ENCODE peak calls at places on chromosomes 3 and 15, in eight cellular contexts. R is NCI-H510A; K is gastrocnemius medialis; T is stimulated activated CD4-positive, alpha-beta T cell treated with anti-CD3 and anti-CD28 coated beads, Interleukin-12 subunit alpha, Interleukin-12 subunit beta, amount 100 ng/mL, for 48 hours; A is activated CD4-positive, alpha-beta T cell treated with anti-CD3 and anti-CD28 coated beads, Interleukin-2, amount 50 U/mL, for 48 hours; X is HT1080; B is occipital lobe; D is HS-5. M is an unnamed sample.

GRCh38 chr15:82894971-82895520 is 57.5 kb downstream of the HOMER2 start:
- DNase-seq in T (no peak), X (no peak), A (no peak), R (no peak), K (no peak), B (no peak), D (no peak), M (peak; percentile 77)

GRCh38 chr3:10396931-10397330 is 76.0 kb upstream of the SEC13 start:
- DNase-seq in A (no peak), X (no peak), B (no peak), K (no peak), T (no peak), D (no peak), R (no peak), M (no peak)

GRCh38 chr15:37585966-37586656 is 348.3 kb upstream of the TMCO5A start:
- DNase-seq in A (no peak), X (peak; percentile 64), R (no peak), B (no peak), T (no peak), D (peak; percentile 77), K (no peak), M (peak; percentile 83)

GRCh38 chr3:192515661-192516040 is 211.7 kb downstream of the FGF12 start:
- DNase-seq in A (no peak), T (no peak), R (no peak), D (no peak), K (no peak), X (peak; percentile 29), B (no peak), M (no peak)

GRCh38 chr3:196513697-196514349 is 1.3 kb downstream of the SMCO1 start:
- DNase-seq in B (no peak), K (no peak), T (no peak), R (no peak), A (no peak), X (peak; percentile 54), D (peak; percentile 49), M (peak; percentile 52)

GRCh38 chr15:60704129-60704528 is 225.2 kb upstream of the ICE2 start:
- DNase-seq in D (no peak), K (no peak), A (no peak), X (no peak), R (no peak), B (no peak), T (no peak), M (no peak)

GRCh38 chr15:64947211-64947610 is 35.5 kb downstream of the ANKDD1A start:
- DNase-seq in K (no peak), R (no peak), A (no peak), X (no peak), T (no peak), B (no peak), D (no peak), M (no peak)

GRCh38 chr3:25683882-25684281 is 19.2 kb upstream of the TOP2B start:
- DNase-seq in D (no peak), K (no peak), R (no peak), A (no peak), B (no peak), T (no peak), X (no peak), M (no peak)

GRCh38 chr3:58009749-58010535 is 1.7 kb downstream of the FLNB start:
- DNase-seq in D (no peak), T (no peak), R (peak; percentile 42), B (no peak), K (no peak), X (no peak), A (no peak), M (no peak)

GRCh38 chr3:173958805-173959204 is 561.3 kb downstream of the NLGN1 start:
- DNase-seq in R (no peak), D (no peak), X (no peak), A (no peak), B (no peak), T (no peak), K (no peak), M (no peak)

GRCh38 chr3:142077155-142077858 is 72.0 kb downstream of the TFDP2 start:
- DNase-seq in X (no peak), T (no peak), K (no peak), A (no peak), B (no peak), D (no peak), R (no peak), M (no peak)

GRCh38 chr3:36416660-36417059 is 36.4 kb downstream of the STAC start:
- DNase-seq in K (no peak), A (no peak), D (no peak), T (no peak), B (no peak), X (no peak), R (no peak), M (no peak)

GRCh38 chr15:38490231-38490630 is 36.3 kb downstream of the FAM98B start:
- DNase-seq in A (no peak), D (peak; percentile 11), K (no peak), R (no peak), B (no peak), X (no peak), T (no peak), M (no peak)

GRCh38 chr3:17539436-17539835 is 203.0 kb downstream of the TBC1D5 start:
- DNase-seq in K (no peak), D (no peak), A (no peak), B (no peak), R (no peak), X (no peak), T (no peak), M (no peak)

GRCh38 chr3:110955301-110955880 is 116.2 kb upstream of the NECTIN3 start:
- DNase-seq in D (no peak), X (peak; percentile 27), B (no peak), R (no peak), K (no peak), T (no peak), A (no peak), M (peak; percentile 10)

GRCh38 chr3:141388823-141389617 is 20.7 kb downstream of the ZBTB38 start:
- DNase-seq in B (no peak), T (no peak), D (no peak), K (no peak), R (no peak), X (no peak), A (no peak), M (peak; percentile 51)

GRCh38 chr3:114639171-114639570 is 345.3 kb downstream of the TIGIT start:
- DNase-seq in B (no peak), K (no peak), R (no peak), A (no peak), X (no peak), D (no peak), T (no peak), M (no peak)

GRCh38 chr15:55588070-55588817 is at the start of gene PYGO1:
- DNase-seq in T (no peak), R (peak; percentile 44), K (peak; percentile 24), X (peak; percentile 50), D (no peak), A (peak; percentile 40), B (peak; percentile 12), M (peak; percentile 74)

GRCh38 chr3:194985031-194985578 is 285.9 kb downstream of the XXYLT1 start:
- DNase-seq in A (no peak), T (no peak), D (no peak), R (peak; percentile 26), K (peak; percentile 38), B (no peak), X (no peak), M (peak; percentile 75)

GRCh38 chr15:90101130-90101968 is 919 bp downstream of the IDH2 start:
- DNase-seq in B (peak; percentile 55), D (no peak), A (peak; percentile 44), K (peak; percentile 47), R (no peak), X (no peak), T (no peak), M (peak; percentile 25)

GRCh38 chr3:108136888-108137814 is 46.3 kb upstream of the CD47 start:
- DNase-seq in B (no peak), A (no peak), T (no peak), D (no peak), X (no peak), R (no peak), K (no peak), M (no peak)

GRCh38 chr3:15645740-15646490 is 44.4 kb downstream of the BTD start:
- DNase-seq in A (no peak), X (peak; percentile 98), R (no peak), K (no peak), B (no peak), D (peak; percentile 95), T (no peak), M (peak; percentile 99)

GRCh38 chr15:24957691-24958090 is 2.9 kb downstream of the SNRPN start:
- DNase-seq in R (no peak), T (no peak), A (no peak), D (no peak), K (no peak), B (no peak), X (no peak), M (no peak)

GRCh38 chr3:14719006-14719405 is 44.1 kb downstream of the C3orf20 start:
- DNase-seq in A (no peak), B (no peak), X (no peak), K (no peak), R (no peak), D (no peak), T (no peak), M (no peak)

GRCh38 chr3:185470323-185470722 is 28.5 kb downstream of the TMEM41A start:
- DNase-seq in A (no peak), X (no peak), R (no peak), T (no peak), B (no peak), D (no peak), K (no peak), M (no peak)

GRCh38 chr3:18194431-18194830 is 230.7 kb downstream of the SATB1 start:
- DNase-seq in A (no peak), K (no peak), D (no peak), X (peak; percentile 6), R (peak; percentile 20), B (no peak), T (no peak), M (peak; percentile 51)

GRCh38 chr3:11604139-11604895 is 39.4 kb downstream of the VGLL4 start:
- DNase-seq in B (no peak), K (no peak), D (peak; percentile 41), R (no peak), A (no peak), T (no peak), X (peak; percentile 18), M (no peak)

GRCh38 chr3:178236555-178237277 is 299.5 kb upstream of the KCNMB2 start:
- DNase-seq in B (no peak), D (peak; percentile 47), A (no peak), K (no peak), X (no peak), T (no peak), R (no peak), M (no peak)

GRCh38 chr3:127628788-127629456 is at the start of gene PODXL2:
- DNase-seq in K (no peak), X (peak; percentile 44), D (no peak), T (no peak), R (peak; percentile 44), B (peak; percentile 41), A (no peak), M (peak; percentile 66)

GRCh38 chr3:89223188-89223587 is 115.8 kb downstream of the EPHA3 start:
- DNase-seq in K (no peak), T (no peak), X (no peak), A (no peak), R (no peak), D (no peak), B (no peak), M (no peak)

GRCh38 chr15:95277266-95277665 is 1045.9 kb downstream of the MCTP2 start:
- DNase-seq in B (no peak), A (no peak), T (no peak), R (no peak), K (no peak), X (no peak), D (no peak), M (no peak)

GRCh38 chr3:96900059-96900458 is 85.7 kb downstream of the EPHA6 start:
- DNase-seq in B (no peak), A (no peak), X (no peak), K (no peak), R (no peak), T (no peak), D (no peak), M (no peak)

GRCh38 chr3:122802323-122802722 is 7.5 kb downstream of the SLC49A4 start:
- DNase-seq in A (no peak), T (no peak), X (no peak), R (no peak), K (no peak), D (no peak), B (no peak), M (no peak)

GRCh38 chr15:101613130-101614000 is 38.8 kb downstream of the TM2D3 start:
- DNase-seq in X (no peak), K (peak; percentile 85), A (no peak), D (no peak), B (no peak), R (no peak), T (no peak), M (peak; percentile 73)

M was measured in RPMI7951.